ENCODE peak calls at places on chromosome 18, in seven cellular contexts. One of them, this sample, is unnamed.

GRCh38 chr18:78991446-78991845 is 11.8 kb downstream of the SALL3 start:
- DNase-seq in SIG-M5: no peak
- DNase-seq in cerebellar cortex: no peak
- DNase-seq in CD8-positive, alpha-beta T cell: no peak
- DNase-seq in adrenal gland: no peak
- DNase-seq in activated CD4-positive, alpha-beta T cell treated with anti-CD3 and anti-CD28 coated beads, Interleukin-2, amount 10 ng/mL, durations not matched to agents 7 days and 5 days: no peak
- DNase-seq in KG1: no peak
- DNase-seq in this sample: no peak

GRCh38 chr18:59699061-59699460 is 1.8 kb upstream of the CCBE1 start:
- DNase-seq in SIG-M5: no peak
- DNase-seq in cerebellar cortex: no peak
- DNase-seq in CD8-positive, alpha-beta T cell: no peak
- DNase-seq in adrenal gland: no peak
- DNase-seq in activated CD4-positive, alpha-beta T cell treated with anti-CD3 and anti-CD28 coated beads, Interleukin-2, amount 10 ng/mL, durations not matched to agents 7 days and 5 days: no peak
- DNase-seq in KG1: no peak
- DNase-seq in this sample: no peak

GRCh38 chr18:9823805-9824473 is 61.8 kb upstream of the TXNDC2 start:
- DNase-seq in SIG-M5: no peak
- DNase-seq in cerebellar cortex: no peak
- DNase-seq in CD8-positive, alpha-beta T cell: no peak
- DNase-seq in adrenal gland: no peak
- DNase-seq in activated CD4-positive, alpha-beta T cell treated with anti-CD3 and anti-CD28 coated beads, Interleukin-2, amount 10 ng/mL, durations not matched to agents 7 days and 5 days: no peak
- DNase-seq in KG1: no peak
- DNase-seq in this sample: no peak

GRCh38 chr18:22223263-22223960 is 54.0 kb downstream of the GATA6 start:
- DNase-seq in SIG-M5: no peak
- DNase-seq in cerebellar cortex: no peak
- DNase-seq in CD8-positive, alpha-beta T cell: peak
- DNase-seq in adrenal gland: peak
- DNase-seq in activated CD4-positive, alpha-beta T cell treated with anti-CD3 and anti-CD28 coated beads, Interleukin-2, amount 10 ng/mL, durations not matched to agents 7 days and 5 days: no peak
- DNase-seq in KG1: no peak
- DNase-seq in this sample: peak

GRCh38 chr18:49861659-49862058 is 48.3 kb upstream of the ACAA2 start:
- DNase-seq in SIG-M5: no peak
- DNase-seq in cerebellar cortex: peak
- DNase-seq in CD8-positive, alpha-beta T cell: no peak
- DNase-seq in adrenal gland: no peak
- DNase-seq in activated CD4-positive, alpha-beta T cell treated with anti-CD3 and anti-CD28 coated beads, Interleukin-2, amount 10 ng/mL, durations not matched to agents 7 days and 5 days: peak
- DNase-seq in KG1: no peak
- DNase-seq in this sample: no peak

GRCh38 chr18:63963610-63964256 is 6.1 kb upstream of the SERPINB8 start:
- DNase-seq in SIG-M5: peak
- DNase-seq in cerebellar cortex: peak
- DNase-seq in CD8-positive, alpha-beta T cell: peak
- DNase-seq in adrenal gland: peak
- DNase-seq in activated CD4-positive, alpha-beta T cell treated with anti-CD3 and anti-CD28 coated beads, Interleukin-2, amount 10 ng/mL, durations not matched to agents 7 days and 5 days: peak
- DNase-seq in KG1: peak
- DNase-seq in this sample: no peak

GRCh38 chr18:69399253-69399652 is 1.4 kb upstream of the DOK6 start:
- DNase-seq in SIG-M5: no peak
- DNase-seq in cerebellar cortex: peak
- DNase-seq in CD8-positive, alpha-beta T cell: no peak
- DNase-seq in adrenal gland: no peak
- DNase-seq in activated CD4-positive, alpha-beta T cell treated with anti-CD3 and anti-CD28 coated beads, Interleukin-2, amount 10 ng/mL, durations not matched to agents 7 days and 5 days: no peak
- DNase-seq in KG1: no peak
- DNase-seq in this sample: no peak

GRCh38 chr18:76896677-76897076 is 74.3 kb downstream of the ZNF236 start:
- DNase-seq in SIG-M5: no peak
- DNase-seq in cerebellar cortex: no peak
- DNase-seq in CD8-positive, alpha-beta T cell: no peak
- DNase-seq in adrenal gland: no peak
- DNase-seq in activated CD4-positive, alpha-beta T cell treated with anti-CD3 and anti-CD28 coated beads, Interleukin-2, amount 10 ng/mL, durations not matched to agents 7 days and 5 days: no peak
- DNase-seq in KG1: no peak
- DNase-seq in this sample: no peak

GRCh38 chr18:8229786-8230185 is 379.5 kb upstream of the RAB12 start:
- DNase-seq in SIG-M5: no peak
- DNase-seq in cerebellar cortex: no peak
- DNase-seq in CD8-positive, alpha-beta T cell: no peak
- DNase-seq in adrenal gland: no peak
- DNase-seq in activated CD4-positive, alpha-beta T cell treated with anti-CD3 and anti-CD28 coated beads, Interleukin-2, amount 10 ng/mL, durations not matched to agents 7 days and 5 days: no peak
- DNase-seq in KG1: no peak
- DNase-seq in this sample: no peak

GRCh38 chr18:61153571-61153970 is 179.7 kb upstream of the CDH20 start:
- DNase-seq in SIG-M5: no peak
- DNase-seq in cerebellar cortex: no peak
- DNase-seq in CD8-positive, alpha-beta T cell: no peak
- DNase-seq in adrenal gland: no peak
- DNase-seq in activated CD4-positive, alpha-beta T cell treated with anti-CD3 and anti-CD28 coated beads, Interleukin-2, amount 10 ng/mL, durations not matched to agents 7 days and 5 days: no peak
- DNase-seq in KG1: no peak
- DNase-seq in this sample: no peak

GRCh38 chr18:27808678-27809077 is 368.3 kb downstream of the CDH2 start:
- DNase-seq in SIG-M5: no peak
- DNase-seq in cerebellar cortex: no peak
- DNase-seq in CD8-positive, alpha-beta T cell: no peak
- DNase-seq in adrenal gland: no peak
- DNase-seq in activated CD4-positive, alpha-beta T cell treated with anti-CD3 and anti-CD28 coated beads, Interleukin-2, amount 10 ng/mL, durations not matched to agents 7 days and 5 days: no peak
- DNase-seq in KG1: no peak
- DNase-seq in this sample: no peak

GRCh38 chr18:9475643-9476580 is 599 bp downstream of the RALBP1 start:
- DNase-seq in SIG-M5: no peak
- DNase-seq in cerebellar cortex: peak
- DNase-seq in CD8-positive, alpha-beta T cell: peak
- DNase-seq in adrenal gland: peak
- DNase-seq in activated CD4-positive, alpha-beta T cell treated with anti-CD3 and anti-CD28 coated beads, Interleukin-2, amount 10 ng/mL, durations not matched to agents 7 days and 5 days: peak
- DNase-seq in KG1: peak
- DNase-seq in this sample: no peak

GRCh38 chr18:49520661-49521145 is 33.7 kb upstream of the C18orf32 start:
- DNase-seq in SIG-M5: no peak
- DNase-seq in cerebellar cortex: no peak
- DNase-seq in CD8-positive, alpha-beta T cell: no peak
- DNase-seq in adrenal gland: peak
- DNase-seq in activated CD4-positive, alpha-beta T cell treated with anti-CD3 and anti-CD28 coated beads, Interleukin-2, amount 10 ng/mL, durations not matched to agents 7 days and 5 days: no peak
- DNase-seq in KG1: no peak
- DNase-seq in this sample: no peak

GRCh38 chr18:1006965-1007364 is 102.3 kb downstream of the ADCYAP1 start:
- DNase-seq in SIG-M5: no peak
- DNase-seq in cerebellar cortex: no peak
- DNase-seq in CD8-positive, alpha-beta T cell: no peak
- DNase-seq in adrenal gland: no peak
- DNase-seq in activated CD4-positive, alpha-beta T cell treated with anti-CD3 and anti-CD28 coated beads, Interleukin-2, amount 10 ng/mL, durations not matched to agents 7 days and 5 days: no peak
- DNase-seq in KG1: no peak
- DNase-seq in this sample: no peak

GRCh38 chr18:46481847-46482245 is 175.2 kb downstream of the LOXHD1 start:
- DNase-seq in SIG-M5: no peak
- DNase-seq in cerebellar cortex: no peak
- DNase-seq in CD8-positive, alpha-beta T cell: no peak
- DNase-seq in adrenal gland: no peak
- DNase-seq in activated CD4-positive, alpha-beta T cell treated with anti-CD3 and anti-CD28 coated beads, Interleukin-2, amount 10 ng/mL, durations not matched to agents 7 days and 5 days: no peak
- DNase-seq in KG1: no peak
- DNase-seq in this sample: no peak

GRCh38 chr18:22674300-22674699 is 256.6 kb upstream of the CTAGE1 start:
- DNase-seq in SIG-M5: no peak
- DNase-seq in cerebellar cortex: no peak
- DNase-seq in CD8-positive, alpha-beta T cell: no peak
- DNase-seq in adrenal gland: peak
- DNase-seq in activated CD4-positive, alpha-beta T cell treated with anti-CD3 and anti-CD28 coated beads, Interleukin-2, amount 10 ng/mL, durations not matched to agents 7 days and 5 days: no peak
- DNase-seq in KG1: no peak
- DNase-seq in this sample: no peak

GRCh38 chr18:60413944-60414547 is 41.5 kb upstream of the MC4R start:
- DNase-seq in SIG-M5: no peak
- DNase-seq in cerebellar cortex: no peak
- DNase-seq in CD8-positive, alpha-beta T cell: no peak
- DNase-seq in adrenal gland: no peak
- DNase-seq in activated CD4-positive, alpha-beta T cell treated with anti-CD3 and anti-CD28 coated beads, Interleukin-2, amount 10 ng/mL, durations not matched to agents 7 days and 5 days: no peak
- DNase-seq in KG1: no peak
- DNase-seq in this sample: no peak

GRCh38 chr18:2087877-2088673 is 483.2 kb downstream of the METTL4 start:
- DNase-seq in SIG-M5: no peak
- DNase-seq in cerebellar cortex: no peak
- DNase-seq in CD8-positive, alpha-beta T cell: no peak
- DNase-seq in adrenal gland: no peak
- DNase-seq in activated CD4-positive, alpha-beta T cell treated with anti-CD3 and anti-CD28 coated beads, Interleukin-2, amount 10 ng/mL, durations not matched to agents 7 days and 5 days: no peak
- DNase-seq in KG1: no peak
- DNase-seq in this sample: peak

GRCh38 chr18:48073231-48073930 is 142.9 kb upstream of the SMAD2 start:
- DNase-seq in SIG-M5: no peak
- DNase-seq in cerebellar cortex: no peak
- DNase-seq in CD8-positive, alpha-beta T cell: no peak
- DNase-seq in adrenal gland: peak
- DNase-seq in activated CD4-positive, alpha-beta T cell treated with anti-CD3 and anti-CD28 coated beads, Interleukin-2, amount 10 ng/mL, durations not matched to agents 7 days and 5 days: no peak
- DNase-seq in KG1: no peak
- DNase-seq in this sample: no peak

GRCh38 chr18:76751538-76751890 is 70.8 kb upstream of the ZNF236 start:
- DNase-seq in SIG-M5: no peak
- DNase-seq in cerebellar cortex: no peak
- DNase-seq in CD8-positive, alpha-beta T cell: no peak
- DNase-seq in adrenal gland: no peak
- DNase-seq in activated CD4-positive, alpha-beta T cell treated with anti-CD3 and anti-CD28 coated beads, Interleukin-2, amount 10 ng/mL, durations not matched to agents 7 days and 5 days: no peak
- DNase-seq in KG1: no peak
- DNase-seq in this sample: no peak

GRCh38 chr18:80179857-80180558 is 67.3 kb downstream of the PARD6G start:
- DNase-seq in SIG-M5: peak
- DNase-seq in cerebellar cortex: no peak
- DNase-seq in CD8-positive, alpha-beta T cell: no peak
- DNase-seq in adrenal gland: no peak
- DNase-seq in activated CD4-positive, alpha-beta T cell treated with anti-CD3 and anti-CD28 coated beads, Interleukin-2, amount 10 ng/mL, durations not matched to agents 7 days and 5 days: no peak
- DNase-seq in KG1: no peak
- DNase-seq in this sample: no peak

GRCh38 chr18:61889541-61889940 is 3.3 kb downstream of the RNF152 start:
- DNase-seq in SIG-M5: no peak
- DNase-seq in cerebellar cortex: no peak
- DNase-seq in CD8-positive, alpha-beta T cell: no peak
- DNase-seq in adrenal gland: no peak
- DNase-seq in activated CD4-positive, alpha-beta T cell treated with anti-CD3 and anti-CD28 coated beads, Interleukin-2, amount 10 ng/mL, durations not matched to agents 7 days and 5 days: no peak
- DNase-seq in KG1: no peak
- DNase-seq in this sample: no peak

GRCh38 chr18:63319383-63320040 is at the start of gene BCL2:
- DNase-seq in SIG-M5: peak
- DNase-seq in cerebellar cortex: peak
- DNase-seq in CD8-positive, alpha-beta T cell: no peak
- DNase-seq in adrenal gland: no peak
- DNase-seq in activated CD4-positive, alpha-beta T cell treated with anti-CD3 and anti-CD28 coated beads, Interleukin-2, amount 10 ng/mL, durations not matched to agents 7 days and 5 days: peak
- DNase-seq in KG1: peak
- DNase-seq in this sample: peak

GRCh38 chr18:75220786-75221355 is 10.3 kb downstream of the TSHZ1 start:
- DNase-seq in SIG-M5: no peak
- DNase-seq in cerebellar cortex: peak
- DNase-seq in CD8-positive, alpha-beta T cell: no peak
- DNase-seq in adrenal gland: no peak
- DNase-seq in activated CD4-positive, alpha-beta T cell treated with anti-CD3 and anti-CD28 coated beads, Interleukin-2, amount 10 ng/mL, durations not matched to agents 7 days and 5 days: no peak
- DNase-seq in KG1: no peak
- DNase-seq in this sample: no peak

GRCh38 chr18:46711444-46711863 is 45.4 kb downstream of the ST8SIA5 start:
- DNase-seq in SIG-M5: no peak
- DNase-seq in cerebellar cortex: no peak
- DNase-seq in CD8-positive, alpha-beta T cell: no peak
- DNase-seq in adrenal gland: peak
- DNase-seq in activated CD4-positive, alpha-beta T cell treated with anti-CD3 and anti-CD28 coated beads, Interleukin-2, amount 10 ng/mL, durations not matched to agents 7 days and 5 days: no peak
- DNase-seq in KG1: no peak
- DNase-seq in this sample: no peak

GRCh38 chr18:23629444-23629946 is 33.2 kb downstream of the ANKRD29 start:
- DNase-seq in SIG-M5: no peak
- DNase-seq in cerebellar cortex: no peak
- DNase-seq in CD8-positive, alpha-beta T cell: no peak
- DNase-seq in adrenal gland: no peak
- DNase-seq in activated CD4-positive, alpha-beta T cell treated with anti-CD3 and anti-CD28 coated beads, Interleukin-2, amount 10 ng/mL, durations not matched to agents 7 days and 5 days: no peak
- DNase-seq in KG1: no peak
- DNase-seq in this sample: no peak

GRCh38 chr18:46555724-46556123 is 101.3 kb downstream of the LOXHD1 start:
- DNase-seq in SIG-M5: no peak
- DNase-seq in cerebellar cortex: peak
- DNase-seq in CD8-positive, alpha-beta T cell: no peak
- DNase-seq in adrenal gland: no peak
- DNase-seq in activated CD4-positive, alpha-beta T cell treated with anti-CD3 and anti-CD28 coated beads, Interleukin-2, amount 10 ng/mL, durations not matched to agents 7 days and 5 days: no peak
- DNase-seq in KG1: no peak
- DNase-seq in this sample: no peak

GRCh38 chr18:73774836-73775509 is 372.7 kb downstream of the FBXO15 start:
- DNase-seq in SIG-M5: no peak
- DNase-seq in cerebellar cortex: peak
- DNase-seq in CD8-positive, alpha-beta T cell: no peak
- DNase-seq in adrenal gland: no peak
- DNase-seq in activated CD4-positive, alpha-beta T cell treated with anti-CD3 and anti-CD28 coated beads, Interleukin-2, amount 10 ng/mL, durations not matched to agents 7 days and 5 days: no peak
- DNase-seq in KG1: no peak
- DNase-seq in this sample: no peak

GRCh38 chr18:62979172-62979571 is 263.8 kb downstream of the PHLPP1 start:
- DNase-seq in SIG-M5: peak
- DNase-seq in cerebellar cortex: no peak
- DNase-seq in CD8-positive, alpha-beta T cell: no peak
- DNase-seq in adrenal gland: no peak
- DNase-seq in activated CD4-positive, alpha-beta T cell treated with anti-CD3 and anti-CD28 coated beads, Interleukin-2, amount 10 ng/mL, durations not matched to agents 7 days and 5 days: no peak
- DNase-seq in KG1: no peak
- DNase-seq in this sample: peak